ENCODE peak calls at places on chromosomes 13 and 19, in six cellular contexts. D is ovary, W is SK-N-SH, T is heart left ventricle, G is fibroblast of the aortic adventitia, S is brain microvascular endothelial cell. O is an unnamed sample.

GRCh38 chr19:48069435-48069834 is 25.6 kb upstream of the CABP5 start:
- DNase-seq in T (no peak), W (no peak), S (no peak), D (no peak), G (no peak), O (no peak)

GRCh38 chr13:87661471-87661870 is 9.7 kb upstream of the SLITRK5 start:
- DNase-seq in D (no peak), S (no peak), W (no peak), T (no peak), G (no peak), O (no peak)

GRCh38 chr19:17703823-17704463 is 15.3 kb upstream of the MAP1S start:
- DNase-seq in D (no peak), W (peak), T (peak), S (peak), G (peak), O (peak)

GRCh38 chr13:94537740-94538630 is 58.0 kb downstream of the TGDS start:
- DNase-seq in S (no peak), G (no peak), T (no peak), D (no peak), W (no peak), O (no peak)

GRCh38 chr13:113898391-113898790 is 34.5 kb upstream of the GAS6 start:
- DNase-seq in S (no peak), T (no peak), D (no peak), W (no peak), G (no peak), O (no peak)

GRCh38 chr19:38100589-38100988 is 123.4 kb downstream of the DPF1 start:
- DNase-seq in W (no peak), D (no peak), S (no peak), G (no peak), T (no peak), O (no peak)

GRCh38 chr19:15399635-15400034 is 19.2 kb downstream of the AKAP8L start:
- DNase-seq in D (no peak), T (no peak), S (no peak), W (peak), G (no peak), O (no peak)

GRCh38 chr13:46492946-46493345 is 60.0 kb upstream of the LRCH1 start:
- DNase-seq in G (peak), W (peak), S (peak), D (no peak), T (no peak), O (peak)

GRCh38 chr19:609001-609340 is 19.3 kb downstream of the HCN2 start:
- DNase-seq in S (no peak), G (no peak), T (peak), D (no peak), W (peak), O (peak)

GRCh38 chr13:66071608-66072007 is 1158.5 kb downstream of the PCDH9 start:
- DNase-seq in G (no peak), D (no peak), S (no peak), T (no peak), W (no peak), O (no peak)

GRCh38 chr13:109192306-109192705 is 562.9 kb downstream of the MYO16 start:
- DNase-seq in G (no peak), T (no peak), D (no peak), W (no peak), S (no peak), O (no peak)

GRCh38 chr19:1132625-1133383 is 29.0 kb downstream of the GPX4 start:
- DNase-seq in S (no peak), G (no peak), D (no peak), W (no peak), T (no peak), O (peak)

GRCh38 chr13:101272886-101273285 is 143.4 kb downstream of the NALCN start:
- DNase-seq in W (no peak), D (no peak), T (no peak), G (no peak), S (no peak), O (no peak)

GRCh38 chr19:4474504-4475136 is 2.5 kb downstream of the HDGFL2 start:
- DNase-seq in T (no peak), S (peak), G (peak), D (no peak), W (peak), O (peak)

GRCh38 chr19:5292453-5292842 is 48.2 kb downstream of the PTPRS start:
- DNase-seq in S (no peak), G (no peak), W (peak), D (no peak), T (no peak), O (no peak)

GRCh38 chr19:10227215-10227971 is 3.7 kb downstream of the S1PR2 start:
- DNase-seq in G (peak), S (no peak), W (peak), D (peak), T (no peak), O (peak)

GRCh38 chr19:16571689-16572331 is 405 bp downstream of the SLC35E1 start:
- DNase-seq in G (no peak), D (peak), S (no peak), T (no peak), W (no peak), O (peak)

GRCh38 chr19:17156947-17157302 is 58.2 kb upstream of the USE1 start:
- DNase-seq in S (no peak), W (no peak), G (no peak), D (no peak), T (peak), O (no peak)

GRCh38 chr13:110907301-110907700 is 7.6 kb downstream of the ANKRD10 start:
- DNase-seq in S (no peak), G (no peak), W (no peak), D (no peak), T (no peak), O (no peak)

GRCh38 chr19:18086590-18087138 is at the start of gene IL12RB1:
- DNase-seq in W (no peak), D (no peak), T (no peak), G (no peak), S (no peak), O (peak)

GRCh38 chr19:11264452-11265176 is 2.3 kb upstream of the DOCK6 start:
- DNase-seq in W (no peak), T (peak), D (no peak), G (no peak), S (no peak), O (no peak)

GRCh38 chr19:1254081-1254527 is 5.7 kb downstream of the MIDN start:
- DNase-seq in W (no peak), G (no peak), T (no peak), S (no peak), D (peak), O (peak)

GRCh38 chr13:46213242-46213641 is 1.5 kb downstream of the LRRC63 start:
- DNase-seq in T (no peak), G (no peak), S (no peak), D (no peak), W (no peak), O (no peak)

GRCh38 chr13:50990540-50991506 is 81.2 kb downstream of the RNASEH2B start:
- DNase-seq in G (peak), W (peak), S (peak), T (no peak), D (peak), O (peak)

GRCh38 chr19:18291590-18292459 is 10.4 kb upstream of the JUND start:
- DNase-seq in T (peak), G (peak), W (peak), D (peak), S (peak), O (peak)

GRCh38 chr19:20912973-20913372 is 10.1 kb upstream of the ZNF85 start:
- DNase-seq in T (no peak), S (no peak), D (no peak), W (no peak), G (no peak), O (no peak)

GRCh38 chr13:100803091-100803490 is 128.5 kb upstream of the TMTC4 start:
- DNase-seq in G (no peak), S (no peak), D (no peak), W (no peak), T (no peak), O (no peak)

GRCh38 chr19:18153555-18154134 is 682 bp downstream of the PIK3R2 start:
- DNase-seq in G (no peak), T (peak), D (peak), S (no peak), W (peak), O (no peak)

GRCh38 chr13:48318714-48319457 is 15.3 kb downstream of the RB1 start:
- DNase-seq in S (no peak), D (no peak), G (no peak), W (no peak), T (no peak), O (no peak)

GRCh38 chr19:56477429-56478338 is 539 bp upstream of the ZNF667 start:
- DNase-seq in S (peak), W (peak), G (peak), D (peak), T (peak), O (peak)

GRCh38 chr13:53499551-53499950 is 470.9 kb downstream of the OLFM4 start:
- DNase-seq in D (no peak), G (no peak), S (no peak), T (no peak), W (no peak), O (no peak)

GRCh38 chr13:39516140-39516539 is 86.9 kb downstream of the LHFPL6 start:
- DNase-seq in W (peak), D (no peak), G (no peak), T (peak), S (no peak), O (no peak)

GRCh38 chr19:13029893-13030292 is 34.6 kb downstream of the NFIX start:
- DNase-seq in G (peak), T (no peak), S (no peak), W (no peak), D (no peak), O (no peak)

GRCh38 chr19:35403116-35403760 is 32.4 kb downstream of the GPR42 start:
- DNase-seq in T (no peak), G (no peak), S (no peak), D (no peak), W (no peak), O (no peak)

GRCh38 chr13:26965976-26966375 is 205.4 kb upstream of the GPR12 start:
- DNase-seq in W (no peak), T (peak), S (peak), D (peak), G (peak), O (peak)

GRCh38 chr13:47299316-47299715 is 402.5 kb upstream of the HTR2A start:
- DNase-seq in S (no peak), W (no peak), D (no peak), T (no peak), G (peak), O (peak)

DNA sequence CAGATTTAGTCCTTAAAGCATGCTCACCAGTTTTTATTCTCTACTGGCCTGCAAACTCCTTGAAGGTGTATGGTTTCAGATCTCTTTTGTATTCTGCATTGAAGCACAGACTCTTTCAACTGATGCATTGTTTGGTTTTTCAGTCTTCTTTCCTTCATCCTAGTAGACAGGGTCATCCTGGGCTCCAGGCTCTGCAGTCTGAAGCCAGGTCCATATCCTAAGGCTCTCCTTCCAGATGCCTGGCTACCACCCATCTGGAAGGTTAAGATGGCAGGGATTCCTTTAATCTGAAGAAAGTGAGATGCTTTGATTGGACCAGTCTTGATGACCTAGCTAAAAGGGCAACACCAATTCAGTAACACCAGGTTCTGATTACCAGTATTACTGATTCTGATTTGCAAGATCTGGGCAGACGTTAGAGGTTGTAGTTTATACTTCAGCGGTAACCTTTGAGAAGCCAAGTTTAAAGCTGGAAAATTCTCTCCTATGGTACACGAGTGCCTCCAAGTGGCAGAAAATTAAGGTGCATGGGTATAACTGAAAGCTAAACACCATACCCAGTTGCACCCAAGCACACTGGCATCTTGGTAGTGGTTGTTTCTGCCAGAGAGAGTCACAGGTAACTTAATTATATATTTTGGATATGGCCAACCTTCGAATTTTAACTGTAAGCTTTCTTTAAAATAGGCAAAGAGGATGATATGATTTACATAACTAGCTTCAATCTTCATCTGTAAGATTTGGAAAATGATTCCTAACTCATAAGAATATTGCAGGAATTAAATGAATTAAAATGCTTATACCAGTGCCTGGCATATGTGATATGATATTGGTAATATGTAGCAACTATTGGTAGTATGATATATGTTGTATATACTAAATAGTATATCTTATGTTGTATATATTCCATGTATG is 1651.9 kb upstream of the MIR17HG start:
- DNase-seq in W (peak), G (peak), S (peak), D (no peak), T (no peak), O (no peak)
- TF ChIP-seq CTCF in W (peak), G (peak), S (peak), D (no peak), T (peak), O (peak)

GRCh38 chr19:40413291-40413994 is at the start of gene PRX:
- DNase-seq in S (no peak), W (peak), D (no peak), T (no peak), G (no peak), O (no peak)
- H3K4me3 ChIP-seq in S (no peak), W (no peak), D (no peak), T (peak), G (no peak), O (no peak)

GRCh38 chr13:22758245-22758644 is 422.5 kb upstream of the SGCG start:
- DNase-seq in T (no peak), W (no peak), S (no peak), D (no peak), G (no peak), O (no peak)

GRCh38 chr13:22761709-22762108 is 419.1 kb upstream of the SGCG start:
- DNase-seq in D (no peak), S (no peak), W (no peak), G (no peak), T (no peak), O (no peak)

GRCh38 chr13:22757530-22758120 is 423.2 kb upstream of the SGCG start:
- DNase-seq in S (no peak), D (no peak), G (peak), W (peak), T (no peak), O (peak)
- TF ChIP-seq CTCF in S (no peak), D (peak), G (peak), W (peak), T (peak), O (peak)

GRCh38 chr13:35764359-35765015 is 288.0 kb upstream of the MAB21L1 start:
- DNase-seq in S (no peak), G (peak), T (no peak), D (no peak), W (no peak), O (no peak)
- H3K4me3 ChIP-seq in S (no peak), G (no peak), T (no peak), D (no peak), W (no peak), O (no peak)

GRCh38 chr19:32630338-32630737 is 44.6 kb downstream of the ANKRD27 start:
- DNase-seq in S (no peak), T (no peak), W (peak), D (no peak), G (no peak), O (no peak)
- TF ChIP-seq CTCF in S (no peak), T (no peak), W (no peak), D (no peak), G (no peak), O (no peak)

DNA sequence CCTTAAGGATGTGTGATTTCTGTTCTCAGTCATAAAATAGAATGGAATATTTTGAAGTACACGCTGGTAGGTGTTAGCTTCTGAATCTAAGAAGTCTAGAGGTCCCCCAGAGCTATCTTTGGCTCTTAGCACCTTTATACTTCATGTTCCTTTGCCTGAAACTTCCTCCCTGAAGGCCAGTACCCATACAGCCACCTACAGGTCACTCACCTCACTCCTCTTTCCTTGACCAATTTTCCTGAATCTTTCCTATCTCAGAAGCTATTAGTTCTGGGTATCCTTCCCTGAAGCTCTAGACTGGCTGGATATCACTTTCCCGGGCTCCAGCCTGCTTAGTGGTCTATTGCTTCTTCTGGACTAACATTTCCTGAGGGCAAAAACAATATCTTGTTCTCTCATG is 93.4 kb upstream of the EDNRB start:
- DNase-seq in D (no peak), T (no peak), W (no peak), S (no peak), G (no peak), O (no peak)
- H3K4me3 ChIP-seq in D (no peak), T (no peak), W (no peak), S (no peak), G (no peak), O (no peak)

O was measured in fibroblast of villous mesenchyme.